ENCODE peak calls at places on chromosomes 2 and 18, in five cellular contexts. P is hippocampal formation; F is NCI-H1092 treated with DMSO at 0.1 percent for 48 hours; A is naive thymus-derived CD4-positive, alpha-beta T cell; C is neural crest cell. J is an unnamed sample.

GRCh38 chr2:47776621-47777020 is 6.3 kb upstream of the MSH6 start:
- DNase-seq in A (no peak), C (no peak), F (no peak), P (no peak), J (no peak)

GRCh38 chr2:71100195-71100964 is 29.6 kb downstream of the MCEE start:
- DNase-seq in C (peak; percentile 55), A (peak; percentile 19), P (no peak), F (peak; percentile 41), J (no peak)

GRCh38 chr2:195451160-195451559 is 205.9 kb upstream of the SLC39A10 start:
- DNase-seq in C (no peak), F (no peak), P (no peak), A (no peak), J (no peak)

GRCh38 chr2:201452058-201452736 is 657 bp downstream of the STRADB start:
- DNase-seq in C (no peak), F (peak; percentile 51), P (no peak), A (no peak), J (no peak)

GRCh38 chr2:44448860-44449527 is 87.2 kb downstream of the CAMKMT start:
- DNase-seq in A (no peak), F (no peak), P (no peak), C (no peak), J (no peak)

GRCh38 chr18:45567123-45567522 is 48.2 kb upstream of the SLC14A2 start:
- DNase-seq in A (no peak), P (no peak), C (no peak), F (no peak), J (no peak)

GRCh38 chr2:180208841-180209240 is 201.7 kb upstream of the CWC22 start:
- DNase-seq in F (no peak), C (no peak), A (no peak), P (no peak), J (no peak)

GRCh38 chr2:101087638-101088037 is 63.5 kb downstream of the TBC1D8 start:
- DNase-seq in P (no peak), A (no peak), F (no peak), C (no peak), J (no peak)

GRCh38 chr2:230721712-230722111 is 9.1 kb downstream of the CAB39 start:
- DNase-seq in P (no peak), A (no peak), C (no peak), F (no peak), J (no peak)

GRCh38 chr18:65288908-65289307 is 461.9 kb upstream of the CDH7 start:
- DNase-seq in P (no peak), F (no peak), C (no peak), A (no peak), J (no peak)

GRCh38 chr18:26073742-26074141 is 16.7 kb downstream of the SS18 start:
- DNase-seq in F (no peak), A (no peak), P (no peak), C (no peak), J (no peak)

GRCh38 chr2:175463639-175464310 is 282.3 kb upstream of the ATP5MC3 start:
- DNase-seq in F (no peak), P (no peak), C (no peak), A (no peak), J (no peak)

GRCh38 chr2:163852616-163853015 is 116.8 kb upstream of the FIGN start:
- DNase-seq in A (no peak), P (no peak), F (no peak), C (no peak), J (no peak)

GRCh38 chr2:10449838-10450691 is 1.9 kb upstream of the ODC1 start:
- DNase-seq in C (no peak), F (no peak), A (no peak), P (no peak), J (no peak)

GRCh38 chr2:39218401-39218800 is 25.4 kb downstream of the CDKL4 start:
- DNase-seq in F (no peak), C (no peak), A (no peak), P (no peak), J (no peak)

GRCh38 chr2:148813603-148814065 is 61.4 kb upstream of the KIF5C start:
- DNase-seq in F (no peak), C (no peak), P (no peak), A (no peak), J (no peak)

GRCh38 chr2:85181093-85181685 is 48.0 kb downstream of the TCF7L1 start:
- DNase-seq in A (no peak), P (no peak), C (no peak), F (peak; percentile 25), J (no peak)

GRCh38 chr18:36392163-36392887 is 94.8 kb downstream of the FHOD3 start:
- DNase-seq in F (no peak), A (no peak), C (no peak), P (no peak), J (no peak)

GRCh38 chr2:189874571-189875320 is 90.5 kb downstream of the PMS1 start:
- DNase-seq in F (no peak), A (no peak), C (no peak), P (no peak), J (no peak)

GRCh38 chr2:203484266-203485112 is 50.6 kb downstream of the RAPH1 start:
- DNase-seq in A (peak; percentile 61), C (no peak), F (no peak), P (peak; percentile 14), J (peak; percentile 4)

GRCh38 chr2:128187032-128187654 is 96.1 kb downstream of the UGGT1 start:
- DNase-seq in F (no peak), C (no peak), P (no peak), A (no peak), J (no peak)

GRCh38 chr2:224971214-224971613 is 71.1 kb downstream of the DOCK10 start:
- DNase-seq in A (no peak), F (no peak), P (no peak), C (no peak), J (no peak)

GRCh38 chr18:66558773-66559172 is 45.1 kb downstream of the CDH19 start:
- DNase-seq in F (no peak), P (no peak), A (no peak), C (no peak), J (no peak)

GRCh38 chr2:233227579-233227978 is 23.9 kb upstream of the ATG16L1 start:
- DNase-seq in F (no peak), P (no peak), C (no peak), A (no peak), J (no peak)